ENCODE peak calls at places on chromosomes 4 and X, in seven cellular contexts. One of them, this sample, is unnamed. For H3K4me1, the result is how much of the 10 kb centered on the place peaks cover.

GRCh38 chr4:8540072-8540471 is 40.1 kb upstream of the GPR78 start:
- DNase-seq in CD4-positive, alpha-beta memory T cell: no peak
- DNase-seq in cardiac muscle cell: no peak
- DNase-seq in left ventricle myocardium inferior: no peak
- DNase-seq in spleen: peak
- DNase-seq in tibial nerve: no peak
- DNase-seq in breast epithelium: no peak
- DNase-seq in this sample: no peak

GRCh38 chr4:972651-973424 is 531 bp downstream of the DGKQ start:
- DNase-seq in left ventricle myocardium inferior: peak
- DNase-seq in CD4-positive, alpha-beta memory T cell: peak
- DNase-seq in breast epithelium: no peak
- DNase-seq in cardiac muscle cell: no peak
- DNase-seq in tibial nerve: no peak
- DNase-seq in spleen: peak
- DNase-seq in this sample: no peak

GRCh38 chr4:111064342-111064993 is 441.6 kb upstream of the PITX2 start:
- DNase-seq in left ventricle myocardium inferior: no peak
- DNase-seq in spleen: no peak
- DNase-seq in CD4-positive, alpha-beta memory T cell: no peak
- DNase-seq in breast epithelium: no peak
- DNase-seq in tibial nerve: no peak
- DNase-seq in cardiac muscle cell: no peak
- DNase-seq in this sample: no peak

GRCh38 chrX:72003811-72004750 is 93.4 kb downstream of the NHSL2 start:
- DNase-seq in tibial nerve: peak
- DNase-seq in breast epithelium: no peak
- DNase-seq in CD4-positive, alpha-beta memory T cell: no peak
- DNase-seq in spleen: no peak
- DNase-seq in left ventricle myocardium inferior: peak
- DNase-seq in cardiac muscle cell: peak
- DNase-seq in this sample: peak

GRCh38 chrX:50770702-50771101 is 43.3 kb downstream of the SHROOM4 start:
- DNase-seq in cardiac muscle cell: peak
- DNase-seq in CD4-positive, alpha-beta memory T cell: no peak
- DNase-seq in tibial nerve: no peak
- DNase-seq in breast epithelium: no peak
- DNase-seq in spleen: no peak
- DNase-seq in left ventricle myocardium inferior: no peak
- DNase-seq in this sample: no peak

GRCh38 chr4:119103263-119103662 is 32.4 kb upstream of the MYOZ2 start:
- DNase-seq in CD4-positive, alpha-beta memory T cell: no peak
- DNase-seq in breast epithelium: no peak
- DNase-seq in tibial nerve: no peak
- DNase-seq in cardiac muscle cell: no peak
- DNase-seq in spleen: no peak
- DNase-seq in left ventricle myocardium inferior: peak
- DNase-seq in this sample: peak

GRCh38 chrX:5117816-5118215 is 1110.9 kb downstream of the NLGN4X start:
- DNase-seq in left ventricle myocardium inferior: no peak
- DNase-seq in CD4-positive, alpha-beta memory T cell: no peak
- DNase-seq in tibial nerve: no peak
- DNase-seq in cardiac muscle cell: no peak
- DNase-seq in breast epithelium: no peak
- DNase-seq in spleen: no peak
- DNase-seq in this sample: no peak

GRCh38 chr4:153023692-153024394 is 87.7 kb downstream of the FHDC1 start:
- DNase-seq in breast epithelium: no peak
- DNase-seq in left ventricle myocardium inferior: no peak
- DNase-seq in CD4-positive, alpha-beta memory T cell: no peak
- DNase-seq in cardiac muscle cell: no peak
- DNase-seq in spleen: no peak
- DNase-seq in tibial nerve: no peak
- DNase-seq in this sample: no peak

GRCh38 chrX:72305286-72306084 is at the start of gene CITED1:
- DNase-seq in tibial nerve: no peak
- DNase-seq in left ventricle myocardium inferior: no peak
- DNase-seq in spleen: no peak
- DNase-seq in CD4-positive, alpha-beta memory T cell: no peak
- DNase-seq in breast epithelium: no peak
- DNase-seq in cardiac muscle cell: no peak
- DNase-seq in this sample: no peak

GRCh38 chr4:40669504-40669903 is 39.8 kb upstream of the RBM47 start:
- DNase-seq in tibial nerve: no peak
- DNase-seq in CD4-positive, alpha-beta memory T cell: no peak
- DNase-seq in left ventricle myocardium inferior: no peak
- DNase-seq in cardiac muscle cell: no peak
- DNase-seq in spleen: no peak
- DNase-seq in breast epithelium: no peak
- DNase-seq in this sample: no peak

GRCh38 chrX:134144231-134144630 is 92.8 kb upstream of the CCDC160 start:
- DNase-seq in left ventricle myocardium inferior: no peak
- DNase-seq in CD4-positive, alpha-beta memory T cell: no peak
- DNase-seq in spleen: no peak
- DNase-seq in tibial nerve: no peak
- DNase-seq in breast epithelium: no peak
- DNase-seq in cardiac muscle cell: peak
- DNase-seq in this sample: no peak

GRCh38 chr4:20618729-20619128 is 81.5 kb upstream of the PACRGL start:
- DNase-seq in tibial nerve: no peak
- DNase-seq in left ventricle myocardium inferior: no peak
- DNase-seq in CD4-positive, alpha-beta memory T cell: no peak
- DNase-seq in cardiac muscle cell: peak
- DNase-seq in breast epithelium: no peak
- DNase-seq in spleen: no peak
- DNase-seq in this sample: no peak

GRCh38 chrX:134801267-134801666 is 143.0 kb upstream of the PLAC1 start:
- DNase-seq in tibial nerve: no peak
- DNase-seq in left ventricle myocardium inferior: no peak
- DNase-seq in breast epithelium: no peak
- DNase-seq in spleen: no peak
- DNase-seq in cardiac muscle cell: no peak
- DNase-seq in CD4-positive, alpha-beta memory T cell: no peak
- DNase-seq in this sample: no peak

GRCh38 chr4:147117400-147117799 is 171.7 kb upstream of the TTC29 start:
- DNase-seq in breast epithelium: no peak
- DNase-seq in tibial nerve: no peak
- DNase-seq in CD4-positive, alpha-beta memory T cell: no peak
- DNase-seq in spleen: no peak
- DNase-seq in cardiac muscle cell: peak
- DNase-seq in left ventricle myocardium inferior: no peak
- DNase-seq in this sample: no peak

GRCh38 chr4:6180841-6181631 is 19.3 kb downstream of the JAKMIP1 start:
- DNase-seq in tibial nerve: no peak
- DNase-seq in breast epithelium: no peak
- DNase-seq in cardiac muscle cell: no peak
- DNase-seq in left ventricle myocardium inferior: no peak
- DNase-seq in CD4-positive, alpha-beta memory T cell: peak
- DNase-seq in spleen: no peak
- DNase-seq in this sample: no peak

GRCh38 chr4:133316874-133317273 is 167.8 kb downstream of the PCDH10 start:
- DNase-seq in CD4-positive, alpha-beta memory T cell: no peak
- DNase-seq in cardiac muscle cell: no peak
- DNase-seq in left ventricle myocardium inferior: no peak
- DNase-seq in breast epithelium: no peak
- DNase-seq in tibial nerve: no peak
- DNase-seq in spleen: no peak
- DNase-seq in this sample: no peak

GRCh38 chr4:173415885-173416658 is 17.2 kb upstream of the SCRG1 start:
- DNase-seq in tibial nerve: peak
- DNase-seq in breast epithelium: no peak
- DNase-seq in CD4-positive, alpha-beta memory T cell: no peak
- DNase-seq in cardiac muscle cell: no peak
- DNase-seq in spleen: peak
- DNase-seq in left ventricle myocardium inferior: peak
- DNase-seq in this sample: peak

GRCh38 chr4:36230523-36230922 is 13.8 kb downstream of the ARAP2 start:
- DNase-seq in spleen: no peak
- DNase-seq in CD4-positive, alpha-beta memory T cell: no peak
- DNase-seq in breast epithelium: no peak
- DNase-seq in tibial nerve: no peak
- DNase-seq in cardiac muscle cell: no peak
- DNase-seq in left ventricle myocardium inferior: no peak
- DNase-seq in this sample: no peak

GRCh38 chrX:74535211-74535621 is 79.2 kb downstream of the RLIM start:
- DNase-seq in tibial nerve: peak
- DNase-seq in CD4-positive, alpha-beta memory T cell: no peak
- DNase-seq in breast epithelium: no peak
- DNase-seq in spleen: no peak
- DNase-seq in cardiac muscle cell: peak
- DNase-seq in left ventricle myocardium inferior: no peak
- DNase-seq in this sample: no peak

GRCh38 chr4:109365944-109366343 is 63.5 kb upstream of the COL25A1 start:
- DNase-seq in spleen: no peak
- DNase-seq in tibial nerve: no peak
- DNase-seq in breast epithelium: no peak
- DNase-seq in CD4-positive, alpha-beta memory T cell: no peak
- DNase-seq in left ventricle myocardium inferior: no peak
- DNase-seq in cardiac muscle cell: no peak
- DNase-seq in this sample: no peak

GRCh38 chrX:41600266-41600665 is 88.5 kb upstream of the GPR34 start:
- DNase-seq in left ventricle myocardium inferior: no peak
- DNase-seq in breast epithelium: no peak
- DNase-seq in cardiac muscle cell: peak
- DNase-seq in CD4-positive, alpha-beta memory T cell: no peak
- DNase-seq in tibial nerve: no peak
- DNase-seq in spleen: no peak
- DNase-seq in this sample: no peak

GRCh38 chr4:145623831-145624230 is 4.6 kb downstream of the MMAA start:
- DNase-seq in left ventricle myocardium inferior: no peak
- DNase-seq in cardiac muscle cell: no peak
- DNase-seq in tibial nerve: no peak
- DNase-seq in CD4-positive, alpha-beta memory T cell: no peak
- DNase-seq in spleen: no peak
- DNase-seq in breast epithelium: no peak
- DNase-seq in this sample: no peak

GRCh38 chr4:128721896-128722295 is 87.6 kb upstream of the JADE1 start:
- DNase-seq in left ventricle myocardium inferior: no peak
- DNase-seq in tibial nerve: no peak
- DNase-seq in cardiac muscle cell: peak
- DNase-seq in spleen: no peak
- DNase-seq in breast epithelium: no peak
- DNase-seq in CD4-positive, alpha-beta memory T cell: no peak
- DNase-seq in this sample: no peak
- H3K4me1 ChIP-seq in left ventricle myocardium inferior: under half
- H3K4me1 ChIP-seq in tibial nerve: under half
- H3K4me1 ChIP-seq in cardiac muscle cell: under half
- H3K4me1 ChIP-seq in spleen: under half
- H3K4me1 ChIP-seq in breast epithelium: under half
- H3K4me1 ChIP-seq in CD4-positive, alpha-beta memory T cell: under half
- H3K4me1 ChIP-seq in this sample: under half

GRCh38 chr4:24330198-24330972 is 254.0 kb downstream of the DHX15 start:
- DNase-seq in CD4-positive, alpha-beta memory T cell: no peak
- DNase-seq in spleen: no peak
- DNase-seq in cardiac muscle cell: no peak
- DNase-seq in tibial nerve: peak
- DNase-seq in breast epithelium: no peak
- DNase-seq in left ventricle myocardium inferior: no peak
- DNase-seq in this sample: no peak

GRCh38 chr4:24322517-24322916 is 261.8 kb downstream of the DHX15 start:
- DNase-seq in breast epithelium: no peak
- DNase-seq in cardiac muscle cell: no peak
- DNase-seq in left ventricle myocardium inferior: no peak
- DNase-seq in tibial nerve: no peak
- DNase-seq in CD4-positive, alpha-beta memory T cell: no peak
- DNase-seq in spleen: no peak
- DNase-seq in this sample: no peak

GRCh38 chr4:24328711-24329110 is 255.6 kb downstream of the DHX15 start:
- DNase-seq in spleen: no peak
- DNase-seq in CD4-positive, alpha-beta memory T cell: no peak
- DNase-seq in left ventricle myocardium inferior: no peak
- DNase-seq in tibial nerve: no peak
- DNase-seq in breast epithelium: no peak
- DNase-seq in cardiac muscle cell: no peak
- DNase-seq in this sample: no peak

GRCh38 chr4:24322986-24323385 is 261.4 kb downstream of the DHX15 start:
- DNase-seq in breast epithelium: no peak
- DNase-seq in cardiac muscle cell: no peak
- DNase-seq in tibial nerve: no peak
- DNase-seq in spleen: no peak
- DNase-seq in CD4-positive, alpha-beta memory T cell: no peak
- DNase-seq in left ventricle myocardium inferior: no peak
- DNase-seq in this sample: no peak

DNA sequence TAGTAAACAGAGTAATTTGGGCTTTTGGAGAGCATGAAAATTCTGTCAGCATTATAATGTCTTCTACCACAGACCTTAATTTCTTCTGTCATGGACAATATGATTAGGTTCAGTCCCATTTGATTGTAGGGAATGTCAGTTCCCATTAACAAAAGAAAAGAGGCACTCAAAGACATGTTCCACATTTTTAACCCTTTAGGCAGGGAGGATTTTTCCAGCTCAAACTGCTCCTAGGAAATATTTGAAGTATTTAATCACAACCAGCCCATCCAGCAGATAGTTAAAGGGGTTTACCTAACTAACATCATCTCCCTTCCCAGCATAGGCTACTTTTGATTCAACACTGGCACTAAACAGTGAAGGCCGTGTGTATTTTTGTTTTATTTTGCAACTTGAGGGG is 256.1 kb downstream of the DHX15 start:
- DNase-seq in breast epithelium: no peak
- DNase-seq in tibial nerve: no peak
- DNase-seq in cardiac muscle cell: no peak
- DNase-seq in spleen: no peak
- DNase-seq in CD4-positive, alpha-beta memory T cell: no peak
- DNase-seq in left ventricle myocardium inferior: no peak
- DNase-seq in this sample: no peak
- H3K27ac ChIP-seq in breast epithelium: no peak
- H3K27ac ChIP-seq in tibial nerve: no peak
- H3K27ac ChIP-seq in cardiac muscle cell: no peak
- H3K27ac ChIP-seq in spleen: no peak
- H3K27ac ChIP-seq in CD4-positive, alpha-beta memory T cell: no peak
- H3K27ac ChIP-seq in left ventricle myocardium inferior: no peak
- H3K27ac ChIP-seq in this sample: no peak

DNA sequence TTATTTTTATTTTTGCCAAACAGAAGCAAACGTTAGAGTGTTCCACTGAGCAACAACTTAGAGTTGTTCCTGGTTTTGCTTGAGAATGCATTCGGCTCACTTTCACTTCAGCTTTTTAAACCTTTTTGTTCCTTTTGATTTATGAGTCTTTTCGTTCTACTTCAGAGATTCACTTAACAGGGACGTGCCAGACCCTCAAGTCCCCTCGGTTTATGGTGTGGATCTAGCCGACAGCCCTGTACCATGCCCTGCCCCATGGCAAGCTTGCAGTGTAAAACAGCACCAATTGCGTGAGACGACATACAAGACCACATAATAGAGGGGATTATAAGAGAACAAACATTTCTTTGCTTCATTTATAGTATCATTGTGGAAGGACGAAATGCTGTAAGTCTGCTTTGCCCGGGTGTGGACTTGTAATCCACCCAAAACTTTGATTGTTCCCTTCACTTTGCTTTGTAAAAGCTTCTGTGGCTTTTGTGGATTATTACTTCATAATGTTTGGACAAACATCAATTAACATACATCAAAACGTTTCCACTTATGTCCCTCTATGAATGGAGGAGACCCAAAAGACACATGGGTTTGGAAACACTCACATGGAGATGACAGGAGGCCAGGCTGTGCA is 415.3 kb downstream of the SPRY1 start:
- DNase-seq in cardiac muscle cell: no peak
- DNase-seq in spleen: no peak
- DNase-seq in breast epithelium: no peak
- DNase-seq in CD4-positive, alpha-beta memory T cell: no peak
- DNase-seq in left ventricle myocardium inferior: no peak
- DNase-seq in tibial nerve: no peak
- DNase-seq in this sample: no peak
- H3K4me3 ChIP-seq in cardiac muscle cell: no peak
- H3K4me3 ChIP-seq in spleen: no peak
- H3K4me3 ChIP-seq in breast epithelium: peak
- H3K4me3 ChIP-seq in CD4-positive, alpha-beta memory T cell: no peak
- H3K4me3 ChIP-seq in left ventricle myocardium inferior: no peak
- H3K4me3 ChIP-seq in tibial nerve: peak
- H3K4me3 ChIP-seq in this sample: no peak

GRCh38 chr4:99945718-99946345 is 586 bp downstream of the DNAJB14 start:
- DNase-seq in left ventricle myocardium inferior: no peak
- DNase-seq in tibial nerve: no peak
- DNase-seq in CD4-positive, alpha-beta memory T cell: no peak
- DNase-seq in breast epithelium: no peak
- DNase-seq in cardiac muscle cell: peak
- DNase-seq in spleen: no peak
- DNase-seq in this sample: no peak
- H3K4me1 ChIP-seq in left ventricle myocardium inferior: half or more
- H3K4me1 ChIP-seq in tibial nerve: half or more
- H3K4me1 ChIP-seq in CD4-positive, alpha-beta memory T cell: half or more
- H3K4me1 ChIP-seq in breast epithelium: under half
- H3K4me1 ChIP-seq in cardiac muscle cell: under half
- H3K4me1 ChIP-seq in spleen: half or more
- H3K4me1 ChIP-seq in this sample: under half